ENCODE peak calls at places on chromosome 15, in six cellular contexts. B, C, E, G, T and W are unnamed samples.

GRCh38 chr15:53978248-53978906 is at the start of gene UNC13C:
- DNase-seq in G (no peak), B (peak), C (no peak), T (peak), E (peak), W (no peak)

GRCh38 chr15:100043069-100043641 is 298.6 kb downstream of the ADAMTS17 start:
- DNase-seq in G (peak), T (no peak), B (no peak), E (no peak), C (no peak), W (no peak)

GRCh38 chr15:56820333-56820732 is 87.0 kb upstream of the ZNF280D start:
- DNase-seq in G (no peak), C (no peak), B (no peak), E (no peak), T (no peak), W (no peak)

GRCh38 chr15:82105458-82106205 is 59.8 kb upstream of the MEX3B start:
- DNase-seq in B (no peak), T (peak), G (no peak), E (no peak), C (no peak), W (no peak)

GRCh38 chr15:63764124-63764827 is 69.5 kb downstream of the HERC1 start:
- DNase-seq in E (no peak), B (no peak), G (no peak), C (no peak), T (no peak), W (no peak)

GRCh38 chr15:97902140-97902780 is 58.2 kb upstream of the ARRDC4 start:
- DNase-seq in G (no peak), C (no peak), T (no peak), B (no peak), E (no peak), W (no peak)

GRCh38 chr15:73945109-73945508 is 18.8 kb downstream of the LOXL1 start:
- DNase-seq in C (no peak), B (peak), E (no peak), G (no peak), T (no peak), W (no peak)

GRCh38 chr15:80325206-80325605 is 73.2 kb upstream of the CTXND1 start:
- DNase-seq in E (no peak), T (no peak), B (no peak), C (no peak), G (no peak), W (no peak)

GRCh38 chr15:65329991-65330735 is 25.7 kb downstream of the RNU5B-1 start:
- DNase-seq in C (no peak), E (no peak), B (peak), G (no peak), T (no peak), W (no peak)

GRCh38 chr15:66641485-66642313 is 60.3 kb upstream of the SMAD6 start:
- DNase-seq in B (no peak), T (no peak), E (no peak), C (no peak), G (no peak), W (no peak)

GRCh38 chr15:31372635-31373091 is 46.0 kb downstream of the KLF13 start:
- DNase-seq in G (no peak), E (peak), T (no peak), B (peak), C (no peak), W (peak)

GRCh38 chr15:43433661-43434303 is 59.2 kb downstream of the TP53BP1 start:
- DNase-seq in C (peak), G (no peak), B (no peak), E (no peak), T (no peak), W (no peak)

GRCh38 chr15:84633311-84634227 is 20.5 kb downstream of the WDR73 start:
- DNase-seq in C (peak), B (peak), T (peak), E (peak), G (no peak), W (no peak)

GRCh38 chr15:84748274-84749110 is at the start of gene ZNF592:
- DNase-seq in G (no peak), E (peak), C (peak), T (peak), B (peak), W (peak)

GRCh38 chr15:79994651-79995050 is 23.7 kb upstream of the BCL2A1 start:
- DNase-seq in B (no peak), E (no peak), T (no peak), C (no peak), G (peak), W (no peak)

GRCh38 chr15:64857421-64857820 is 15.7 kb downstream of the PLEKHO2 start:
- DNase-seq in T (no peak), B (no peak), E (no peak), G (no peak), C (no peak), W (no peak)

GRCh38 chr15:58746174-58746573 is 3.3 kb downstream of the ADAM10 start:
- DNase-seq in C (no peak), G (no peak), T (no peak), B (no peak), E (no peak), W (no peak)

GRCh38 chr15:44584162-44584749 is 47.3 kb downstream of the EIF3J start:
- DNase-seq in G (peak), B (peak), C (no peak), T (peak), E (peak), W (peak)

GRCh38 chr15:62110000-62110851 is 43.4 kb downstream of the C2CD4A start:
- DNase-seq in C (no peak), G (no peak), E (no peak), B (peak), T (no peak), W (no peak)

GRCh38 chr15:94576889-94577533 is 345.6 kb downstream of the MCTP2 start:
- DNase-seq in G (peak), B (peak), E (peak), T (peak), C (peak), W (peak)

GRCh38 chr15:33547876-33548275 is 237.1 kb downstream of the RYR3 start:
- DNase-seq in G (no peak), C (peak), T (peak), E (peak), B (no peak), W (peak)

GRCh38 chr15:58036579-58036978 is 28.9 kb downstream of the ALDH1A2 start:
- DNase-seq in E (no peak), T (no peak), C (no peak), G (no peak), B (no peak), W (no peak)

GRCh38 chr15:99211926-99212325 is 37.5 kb downstream of the TTC23 start:
- DNase-seq in T (no peak), C (no peak), B (no peak), E (no peak), G (no peak), W (no peak)

DNA sequence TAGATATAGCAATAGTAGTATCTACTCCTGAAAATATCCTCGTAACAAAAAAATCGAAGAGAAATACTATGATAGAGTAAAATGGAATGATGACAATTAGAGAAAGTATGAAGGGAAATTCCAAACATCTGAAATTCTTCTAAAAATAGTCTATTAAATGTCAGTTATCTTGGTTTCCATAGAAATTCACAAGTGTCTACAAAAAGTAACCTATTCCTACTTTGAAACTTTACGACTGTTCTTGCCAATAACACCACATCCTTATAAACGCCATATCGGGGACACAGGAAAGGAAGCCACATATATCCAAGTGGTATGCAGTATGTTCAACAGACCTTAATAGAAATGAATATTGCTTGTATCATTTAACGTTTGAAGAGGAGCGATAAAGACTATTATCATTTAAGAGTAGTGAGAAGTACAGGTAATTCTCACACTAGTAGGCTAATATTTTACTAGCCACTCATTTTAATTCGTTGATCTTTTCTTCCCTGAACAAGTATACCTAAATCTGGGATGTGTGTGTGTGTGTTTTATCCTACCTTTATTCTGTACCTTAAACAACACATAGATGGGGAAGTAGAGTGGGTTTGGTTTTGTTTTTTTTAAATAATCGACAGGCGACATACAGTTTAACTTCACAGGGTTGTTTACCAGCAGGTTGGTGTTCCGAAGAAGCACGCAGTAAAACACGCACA is 1.2 kb downstream of the GPR176 start:
- DNase-seq in E (no peak), T (no peak), G (no peak), B (no peak), C (no peak), W (no peak)
- H3K4me3 ChIP-seq in E (peak), T (no peak), G (no peak), B (peak), C (no peak), W (no peak)

GRCh38 chr15:39079296-39079834 is 501.5 kb upstream of the THBS1 start:
- DNase-seq in C (no peak), G (no peak), T (no peak), B (no peak), E (no peak), W (no peak)
- TF ChIP-seq YY1 in C (no peak), G (no peak), T (no peak), B (no peak), E (no peak), W (no peak)

DNA sequence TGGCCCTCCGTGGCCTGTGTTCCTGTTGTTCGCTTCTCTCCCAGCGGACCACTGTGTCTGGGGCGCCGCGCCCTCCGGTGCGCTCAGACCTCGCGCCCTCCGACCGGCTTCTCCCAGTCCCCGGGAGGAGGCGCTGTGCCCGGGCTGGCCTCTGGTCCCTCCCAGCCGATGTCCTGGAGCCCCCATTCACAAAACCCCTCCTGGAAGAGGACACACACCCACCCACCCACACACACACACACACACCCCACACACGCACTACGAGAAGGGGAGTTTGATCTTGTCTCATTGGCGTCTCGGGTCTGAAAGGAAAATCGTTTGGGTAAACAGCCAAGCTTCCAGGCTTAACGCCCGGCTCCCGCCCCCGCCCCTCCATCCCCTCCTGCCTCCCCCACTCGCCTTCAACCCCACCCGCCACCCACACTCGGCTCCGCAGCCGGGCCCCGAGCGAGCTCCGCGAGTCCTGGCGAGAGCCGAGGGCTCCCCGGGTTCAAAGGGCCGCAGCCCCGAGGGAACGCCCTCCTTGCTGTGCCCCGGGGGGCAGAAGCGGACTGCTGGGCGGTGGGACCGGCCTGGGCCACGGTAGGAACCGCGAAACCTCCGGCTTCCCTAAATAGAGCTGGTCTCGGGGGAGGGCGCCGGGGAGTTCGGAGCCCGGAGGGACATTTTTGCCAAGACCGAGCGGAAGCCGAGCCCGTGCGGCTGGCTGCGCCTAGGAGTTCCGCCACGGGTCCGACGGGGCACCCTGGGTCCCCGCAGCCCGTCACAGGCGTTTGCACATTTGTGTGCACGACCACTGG is 23.6 kb downstream of the NR2F2 start:
- DNase-seq in B (no peak), G (no peak), C (peak), E (peak), T (no peak), W (no peak)
- H3K4me3 ChIP-seq in B (peak), G (no peak), C (peak), E (peak), T (peak), W (peak)

GRCh38 chr15:41981373-41982132 is 9.2 kb upstream of the EHD4 start:
- DNase-seq in T (no peak), E (no peak), G (no peak), C (peak), B (no peak), W (no peak)

GRCh38 chr15:41982133-41982930 is 10.0 kb upstream of the EHD4 start:
- DNase-seq in T (no peak), E (no peak), C (no peak), G (no peak), B (no peak), W (no peak)

GRCh38 chr15:41983621-41984571 is 11.5 kb upstream of the EHD4 start:
- DNase-seq in B (no peak), E (no peak), G (no peak), T (no peak), C (no peak), W (no peak)

GRCh38 chr15:41984622-41985021 is 12.3 kb upstream of the EHD4 start:
- DNase-seq in E (no peak), G (no peak), B (no peak), T (no peak), C (no peak), W (no peak)

DNA sequence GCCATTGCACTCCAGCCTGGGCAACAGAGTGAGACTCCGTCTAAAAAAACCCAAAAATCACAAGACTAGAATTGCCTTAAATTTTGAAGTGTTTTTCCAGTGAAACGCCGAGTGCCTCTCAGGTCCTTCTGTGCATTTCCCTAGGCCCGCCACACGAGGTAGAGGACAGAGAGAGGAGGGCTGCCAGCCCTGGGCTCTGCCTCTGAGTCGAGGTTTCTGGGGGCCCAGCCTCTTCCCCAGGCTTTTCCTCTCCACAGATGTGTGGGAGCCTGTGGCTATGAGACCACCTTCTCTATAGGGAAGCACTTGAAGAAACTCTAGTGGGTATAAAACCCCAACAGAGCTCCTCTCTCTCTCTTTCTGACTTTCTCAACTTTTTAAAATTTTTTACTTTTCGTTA is 10.9 kb upstream of the EHD4 start:
- DNase-seq in C (no peak), G (no peak), T (no peak), E (no peak), B (no peak), W (no peak)
- TF ChIP-seq YY1 in C (no peak), G (no peak), T (no peak), E (no peak), B (no peak), W (no peak)

DNA sequence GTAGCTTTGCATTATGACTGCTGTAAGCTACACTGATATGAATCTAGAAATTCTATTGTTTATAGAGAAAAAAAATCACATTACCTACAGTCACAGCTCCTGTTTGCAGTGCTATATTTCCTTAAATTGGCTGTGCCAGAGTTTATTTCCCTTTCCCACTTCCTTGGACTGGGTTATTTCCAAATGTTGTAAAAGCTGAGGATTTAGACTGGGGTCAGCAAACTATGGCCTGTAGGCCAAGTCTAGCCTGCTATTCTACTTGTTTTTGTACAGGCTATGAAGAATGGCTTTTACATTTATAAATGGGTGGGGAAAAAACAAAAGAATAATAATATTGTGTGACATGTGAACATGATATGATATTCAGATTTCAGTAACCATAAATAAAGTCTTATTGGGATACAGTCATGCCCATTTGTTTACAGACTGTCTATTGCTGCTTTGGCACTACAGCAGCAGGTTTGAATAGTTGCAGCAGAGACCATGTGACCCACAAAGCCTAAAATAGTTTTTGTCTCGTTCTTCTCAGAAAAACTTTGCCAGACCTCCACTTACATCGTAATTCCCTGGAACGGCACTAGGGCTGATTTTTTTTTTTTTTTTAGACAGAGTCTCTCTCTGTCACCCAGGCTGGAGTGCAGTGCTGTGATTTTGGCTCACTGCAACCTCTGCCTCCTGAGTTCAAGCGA is 7.8 kb downstream of the GLDN start:
- DNase-seq in C (no peak), T (no peak), E (no peak), G (no peak), B (no peak), W (no peak)
- H3K4me3 ChIP-seq in C (no peak), T (no peak), E (no peak), G (no peak), B (no peak), W (no peak)

DNA sequence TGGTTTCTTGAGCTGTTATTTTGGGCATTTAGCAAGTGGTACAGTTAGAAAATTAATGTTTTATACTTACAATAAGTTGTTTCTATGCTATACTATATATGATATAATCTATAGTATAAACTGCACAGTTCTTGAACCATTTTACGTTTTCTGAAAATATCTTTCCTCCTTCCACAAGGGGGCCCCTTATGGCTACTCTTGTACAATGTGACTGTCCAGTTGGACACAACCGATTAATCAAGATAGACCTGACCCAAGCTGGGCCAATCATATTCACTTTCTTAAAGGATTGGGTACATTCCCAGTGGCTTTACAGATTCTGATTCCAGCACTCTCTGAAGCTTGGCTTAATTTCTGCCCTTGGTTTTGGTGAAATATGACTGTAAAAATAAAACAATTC is 953.4 kb downstream of the AGBL1 start:
- DNase-seq in T (no peak), G (no peak), B (no peak), E (no peak), C (no peak), W (no peak)
- TF ChIP-seq YY1 in T (no peak), G (no peak), B (no peak), E (no peak), C (no peak), W (no peak)